ENCODE peak calls at places on chromosomes 12 and 14, in four cellular contexts. P is fibroblast of lung, V is cardiac muscle cell, S is adrenal gland. Z is an unnamed sample.
A peak's percentile ranks its signal among the peaks of the same experiment; 100 is the strongest.

GRCh38 chr14:79051009-79051710 is 881.0 kb downstream of the NRXN3 start:
- DNase-seq in P (no peak), V (no peak), S (no peak), Z (no peak)

GRCh38 chr14:100303925-100304324 is 2.3 kb downstream of the SLC25A29 start:
- DNase-seq in P (no peak), V (no peak), S (no peak), Z (no peak)

GRCh38 chr14:68866991-68867533 is 74.2 kb upstream of the ZFP36L1 start:
- DNase-seq in P (no peak), V (no peak), S (no peak), Z (no peak)

GRCh38 chr12:4858385-4858784 is 51.3 kb upstream of the KCNA1 start:
- DNase-seq in P (no peak), V (peak; percentile 75), S (no peak), Z (no peak)

GRCh38 chr12:92278378-92278828 is 132.8 kb upstream of the BTG1 start:
- DNase-seq in P (peak; percentile 28), V (no peak), S (no peak), Z (peak; percentile 12)

GRCh38 chr12:6745751-6746525 is 7.0 kb downstream of the MLF2 start:
- DNase-seq in P (no peak), V (no peak), S (no peak), Z (peak; percentile 12)

GRCh38 chr12:58540480-58541299 is 379.6 kb downstream of the LRIG3 start:
- DNase-seq in P (peak; percentile 94), V (peak; percentile 88), S (peak; percentile 55), Z (peak; percentile 89)

GRCh38 chr12:59322473-59322872 is 273.4 kb upstream of the SLC16A7 start:
- DNase-seq in P (no peak), V (no peak), S (no peak), Z (no peak)

GRCh38 chr12:93002278-93003054 is 73.4 kb upstream of the EEA1 start:
- DNase-seq in P (peak; percentile 69), V (no peak), S (no peak), Z (peak; percentile 88)

GRCh38 chr12:52713960-52714886 is 10.9 kb upstream of the KRT77 start:
- DNase-seq in P (no peak), V (peak; percentile 49), S (no peak), Z (no peak)

GRCh38 chr12:6914246-6914947 is at the start of gene ENO2:
- DNase-seq in P (peak; percentile 58), V (peak; percentile 80), S (peak; percentile 88), Z (peak; percentile 52)

GRCh38 chr12:2376855-2377657 is 324.3 kb downstream of the CACNA1C start:
- DNase-seq in P (no peak), V (no peak), S (no peak), Z (no peak)

GRCh38 chr14:76641541-76641940 is 119.7 kb upstream of the VASH1 start:
- DNase-seq in P (no peak), V (no peak), S (no peak), Z (no peak)

GRCh38 chr12:27424631-27425230 is 21.8 kb upstream of the SMCO2 start:
- DNase-seq in P (peak; percentile 80), V (peak; percentile 50), S (no peak), Z (peak; percentile 78)

GRCh38 chr12:71938728-71939385 is at the start of gene TPH2:
- DNase-seq in P (peak; percentile 58), V (peak; percentile 92), S (peak; percentile 54), Z (peak; percentile 50)

GRCh38 chr14:38366374-38366773 is 110.5 kb upstream of the CLEC14A start:
- DNase-seq in P (no peak), V (no peak), S (no peak), Z (peak; percentile 15)

DNA sequence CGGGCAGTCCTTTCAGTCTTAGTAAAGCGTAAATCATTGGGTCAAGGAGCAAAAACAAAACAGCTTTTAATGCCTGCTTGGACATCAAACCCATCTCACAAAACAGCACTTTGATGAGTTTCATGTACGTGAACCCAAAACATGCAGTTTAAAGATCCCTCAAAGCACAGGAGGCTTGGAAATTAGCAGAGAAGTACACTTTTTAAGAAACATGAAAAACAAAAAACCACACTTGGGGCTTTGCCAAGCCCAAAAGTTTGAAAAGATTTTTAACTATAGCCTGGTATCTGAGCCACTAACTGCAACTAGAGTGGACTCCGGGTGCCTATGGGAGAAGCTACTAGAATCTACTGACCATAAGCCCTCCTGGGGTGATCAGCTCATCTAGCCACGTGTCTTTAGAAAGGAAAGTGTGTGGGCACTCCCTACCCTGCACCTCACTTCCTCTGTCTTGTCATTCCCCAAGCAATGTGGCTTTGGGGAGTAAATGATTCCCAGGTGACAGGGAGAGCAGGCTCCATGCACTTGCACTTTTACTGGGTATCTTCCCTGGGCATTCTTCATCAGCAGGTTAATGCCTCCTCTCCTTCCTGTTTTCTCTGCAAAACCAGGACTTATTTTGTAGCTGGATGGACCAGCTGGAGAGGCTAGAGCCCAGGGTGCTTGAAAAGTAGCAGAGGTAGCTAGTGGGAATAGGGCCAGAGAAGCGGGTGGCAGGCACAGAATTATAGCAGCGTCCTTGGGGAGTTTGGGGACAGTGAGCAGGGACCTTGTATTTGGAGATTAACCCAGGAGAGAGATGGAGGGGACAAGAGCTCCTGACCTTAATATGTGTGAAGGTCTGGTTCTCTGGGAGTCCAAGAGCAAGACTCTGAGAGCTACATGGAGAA is 339.3 kb downstream of the BCL11B start:
- DNase-seq in P (no peak), V (no peak), S (no peak), Z (no peak)
- H3K4me3 ChIP-seq in P (no peak overlapping the region), V (no peak overlapping the region), S (no peak overlapping the region), Z (no peak overlapping the region)

DNA sequence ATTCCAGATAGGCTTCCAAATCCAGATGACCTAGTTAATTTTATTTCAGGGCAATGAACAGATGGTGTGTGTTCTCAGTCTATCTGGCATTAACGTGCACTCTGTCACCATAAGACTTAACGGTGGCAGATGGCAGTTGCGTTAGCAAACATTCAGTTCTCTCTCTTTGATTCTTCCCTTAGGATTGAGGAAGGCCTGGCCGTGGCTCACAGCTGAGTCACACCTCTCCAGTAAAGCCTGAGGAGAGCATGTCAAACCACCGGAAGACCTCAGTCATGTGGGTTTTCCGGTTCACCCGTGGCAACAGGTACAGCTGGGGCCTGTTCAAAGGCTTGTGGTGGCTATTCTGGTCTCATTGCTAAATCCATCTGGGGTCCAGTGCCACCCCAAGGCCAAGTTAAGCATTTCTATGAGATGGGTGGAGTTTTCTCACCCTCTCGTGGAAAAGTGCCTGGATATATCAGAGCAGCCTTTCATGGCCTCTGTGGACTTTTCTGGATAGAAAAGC is 545.1 kb upstream of the ATP2B1 start:
- DNase-seq in P (peak; percentile 78), V (peak; percentile 2), S (peak; percentile 24), Z (peak; percentile 82)
- TF ChIP-seq CTCF in P (peak; percentile 23), V (peak; percentile 38), S (no peak), Z (peak; percentile 11)

DNA sequence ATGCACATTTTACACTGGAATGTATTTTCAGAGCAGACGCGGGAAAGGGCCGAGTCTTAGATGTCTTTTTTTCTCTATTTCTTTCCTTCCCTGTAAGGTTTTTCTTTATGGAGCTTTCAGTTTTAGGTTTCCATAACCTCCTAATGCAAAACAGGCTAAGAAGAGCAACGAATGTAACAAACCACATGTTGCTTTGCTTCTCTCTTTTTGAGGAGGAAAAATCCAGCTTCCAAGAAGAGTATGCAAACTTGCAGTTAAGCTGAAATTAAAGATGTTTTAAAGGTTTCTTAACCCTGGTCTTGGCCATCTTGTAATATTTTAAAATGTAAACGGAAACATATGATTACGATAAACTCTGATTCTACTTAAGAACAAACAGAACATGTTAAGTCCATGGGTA is 86.9 kb downstream of the PRICKLE1 start:
- DNase-seq in P (no peak), V (no peak), S (no peak), Z (no peak)
- H3K4me3 ChIP-seq in P (no peak overlapping the region), V (no peak overlapping the region), S (no peak overlapping the region), Z (no peak overlapping the region)

GRCh38 chr12:115794659-115795081 is 482.8 kb downstream of the MED13L start:
- DNase-seq in P (no peak), V (no peak), S (no peak), Z (no peak)

GRCh38 chr12:115799610-115800009 is 477.9 kb downstream of the MED13L start:
- DNase-seq in P (no peak), V (no peak), S (no peak), Z (no peak)

GRCh38 chr12:115802767-115803166 is 474.7 kb downstream of the MED13L start:
- DNase-seq in P (no peak), V (no peak), S (no peak), Z (no peak)

GRCh38 chr12:115801826-115802225 is 475.7 kb downstream of the MED13L start:
- DNase-seq in P (no peak), V (no peak), S (no peak), Z (no peak)

DNA sequence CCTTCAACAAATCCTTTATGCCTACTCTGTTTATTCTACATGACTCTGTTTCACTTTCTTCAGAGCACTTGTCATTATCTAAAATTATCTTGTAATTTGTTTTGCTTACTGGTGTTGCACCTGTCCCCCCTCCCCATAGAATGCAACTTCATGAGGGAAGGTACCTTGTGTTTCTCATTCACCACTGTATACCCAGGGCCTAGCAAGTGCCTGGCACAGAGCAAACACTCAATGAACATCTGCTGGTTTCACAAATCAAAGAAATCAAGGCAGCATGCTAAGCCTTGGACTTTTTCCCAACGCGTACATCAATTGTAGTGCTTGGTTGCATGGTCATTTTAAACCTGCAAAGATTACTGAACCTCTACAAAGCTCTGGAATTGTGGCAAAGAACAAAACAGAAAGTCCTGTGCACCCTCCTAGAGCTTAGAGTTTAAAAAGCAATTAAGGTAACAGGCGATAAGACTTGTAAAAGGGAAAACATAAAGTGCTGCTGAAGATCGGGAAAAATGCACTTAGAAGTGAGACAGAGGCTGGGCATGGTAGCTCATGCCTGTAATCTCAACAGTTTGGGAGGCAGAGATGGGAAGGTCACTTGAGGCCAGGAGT is 479.1 kb downstream of the MED13L start:
- DNase-seq in P (no peak), V (no peak), S (no peak), Z (no peak)
- TF ChIP-seq CTCF in P (no peak), V (no peak), S (no peak), Z (no peak)

GRCh38 chr12:128267651-128268347 is 829 bp downstream of the TMEM132C start:
- DNase-seq in P (no peak), V (peak; percentile 3), S (no peak), Z (no peak)
- H3K4me3 ChIP-seq in P (no peak overlapping the region), V (peak overlapping the region; percentile 47), S (peak overlapping the region; percentile 48), Z (no peak overlapping the region)

GRCh38 chr12:132508860-132509732 is 19.1 kb downstream of the FBRSL1 start:
- DNase-seq in P (no peak), V (no peak), S (no peak), Z (no peak)

GRCh38 chr12:132508248-132508740 is 18.3 kb downstream of the FBRSL1 start:
- DNase-seq in P (no peak), V (no peak), S (no peak), Z (no peak)

GRCh38 chr12:132506730-132507538 is 17.0 kb downstream of the FBRSL1 start:
- DNase-seq in P (peak; percentile 75), V (peak; percentile 58), S (peak; percentile 93), Z (peak; percentile 64)

GRCh38 chr12:132506328-132506727 is 16.4 kb downstream of the FBRSL1 start:
- DNase-seq in P (no peak), V (no peak), S (no peak), Z (no peak)

DNA sequence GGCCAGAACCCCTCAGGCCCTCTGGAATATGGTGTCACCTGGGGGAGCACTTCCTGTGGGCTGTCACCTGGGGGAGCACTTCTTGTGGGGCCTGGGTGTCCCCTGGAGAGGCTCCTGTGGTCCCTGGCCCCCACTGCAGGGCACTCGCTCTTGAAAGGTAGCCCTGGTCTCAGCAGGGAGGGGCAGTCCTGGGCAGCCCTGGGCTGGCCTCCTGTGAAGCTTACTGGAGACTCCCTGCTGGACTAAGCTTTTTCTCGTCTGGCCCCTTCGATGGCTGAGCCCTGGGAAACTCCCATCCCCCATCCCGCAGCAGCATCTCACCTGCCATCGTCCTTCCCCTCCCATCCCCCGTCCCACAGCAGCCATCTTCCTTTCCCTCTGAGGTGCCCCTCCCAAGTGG is 17.7 kb downstream of the FBRSL1 start:
- DNase-seq in P (no peak), V (no peak), S (no peak), Z (no peak)
- TF ChIP-seq CTCF in P (no peak), V (no peak), S (no peak), Z (no peak)

GRCh38 chr12:96192926-96193573 is 1.1 kb upstream of the ELK3 start:
- DNase-seq in P (no peak), V (no peak), S (no peak), Z (no peak)
- H3K4me3 ChIP-seq in P (no peak overlapping the region), V (no peak overlapping the region), S (no peak overlapping the region), Z (no peak overlapping the region)

Z was measured in fibroblast of mammary gland.